ENCODE peak calls at places on chromosomes 6 and 20, in nine cellular contexts. V is stomach, Z is lower lobe of right lung, G is K562, H is fibroblast of lung, E is testis, T is right cardiac atrium, J is heart right ventricle, C is left lung. Q is an unnamed sample. For H3K4me1, the result is how much of the 10 kb centered on the place peaks cover.

GRCh38 chr20:58231678-58232077 is 3.2 kb upstream of the ANKRD60 start:
- DNase-seq in C (no peak), T (no peak), Z (no peak), E (no peak), H (peak), V (no peak), G (no peak), J (no peak), Q (no peak)

GRCh38 chr6:11609324-11610071 is 71.9 kb downstream of the TMEM170B start:
- DNase-seq in C (no peak), E (no peak), J (peak), H (peak), Z (peak), V (no peak), G (no peak), T (peak), Q (no peak)

GRCh38 chr6:52221302-52221701 is 23.0 kb downstream of the IL17F start:
- DNase-seq in H (no peak), T (no peak), V (no peak), Z (no peak), J (no peak), G (no peak), E (no peak), C (no peak), Q (no peak)

GRCh38 chr20:51570755-51571469 is 28.4 kb upstream of the NFATC2 start:
- DNase-seq in V (no peak), T (peak), H (peak), E (peak), J (peak), G (no peak), C (no peak), Z (no peak), Q (no peak)

GRCh38 chr6:24972551-24972950 is 36.8 kb upstream of the RIPOR2 start:
- DNase-seq in V (no peak), G (no peak), C (no peak), H (no peak), Z (no peak), J (no peak), E (no peak), T (no peak), Q (no peak)

GRCh38 chr6:13924146-13924948 is 405 bp upstream of the RNF182 start:
- DNase-seq in C (peak), H (peak), Z (peak), J (peak), G (peak), E (peak), T (peak), V (peak), Q (no peak)

GRCh38 chr20:41081276-41081814 is 52.7 kb downstream of the TOP1 start:
- DNase-seq in E (no peak), V (no peak), Z (no peak), C (no peak), J (no peak), G (no peak), H (peak), T (no peak), Q (no peak)

GRCh38 chr6:19812512-19813119 is 24.6 kb upstream of the ID4 start:
- DNase-seq in T (no peak), C (no peak), E (no peak), G (peak), J (no peak), Z (no peak), V (no peak), H (peak), Q (no peak)

GRCh38 chr20:2338702-2339101 is 42.0 kb upstream of the TGM6 start:
- DNase-seq in G (no peak), T (no peak), V (no peak), J (no peak), H (no peak), E (no peak), Z (no peak), C (no peak), Q (no peak)

GRCh38 chr20:53582574-53583351 is 10.9 kb downstream of the ZNF217 start:
- DNase-seq in C (no peak), Z (no peak), V (peak), J (no peak), G (no peak), E (no peak), T (peak), H (peak), Q (peak)

GRCh38 chr6:10541591-10541990 is 20.4 kb downstream of the GCNT2 start:
- DNase-seq in J (no peak), T (no peak), E (no peak), H (no peak), G (no peak), C (no peak), Z (no peak), V (no peak), Q (no peak)

GRCh38 chr6:54053893-54054391 is 57.3 kb upstream of the MLIP start:
- DNase-seq in T (no peak), J (peak), G (no peak), V (no peak), Z (no peak), H (peak), C (no peak), E (peak), Q (no peak)

GRCh38 chr6:112475083-112475482 is 128.0 kb downstream of the RFPL4B start:
- DNase-seq in Z (no peak), H (peak), E (no peak), G (no peak), T (no peak), C (no peak), V (no peak), J (no peak), Q (no peak)

GRCh38 chr6:130959938-130960337 is 103.1 kb downstream of the EPB41L2 start:
- DNase-seq in E (no peak), H (peak), G (no peak), V (no peak), T (no peak), J (no peak), C (no peak), Z (no peak), Q (no peak)

GRCh38 chr20:58565461-58566175 is 50.4 kb upstream of the APCDD1L start:
- DNase-seq in Z (no peak), J (no peak), T (no peak), G (no peak), E (no peak), H (no peak), C (no peak), V (no peak), Q (no peak)

GRCh38 chr6:154460306-154461071 is 50.0 kb downstream of the CNKSR3 start:
- DNase-seq in G (no peak), Z (no peak), C (no peak), H (peak), E (no peak), V (no peak), T (no peak), J (no peak), Q (no peak)

GRCh38 chr6:4320860-4321259 is 185.5 kb upstream of the ECI2 start:
- DNase-seq in J (no peak), H (peak), Z (no peak), C (no peak), E (no peak), G (no peak), T (no peak), V (no peak), Q (no peak)

GRCh38 chr6:36120979-36121706 is 9.2 kb upstream of the MAPK13 start:
- DNase-seq in E (no peak), V (peak), H (peak), T (peak), J (no peak), C (peak), Z (peak), G (peak), Q (peak)

GRCh38 chr6:73854998-73855718 is 159.2 kb downstream of the CD109 start:
- DNase-seq in E (peak), H (peak), G (peak), T (no peak), J (peak), V (no peak), C (no peak), Z (no peak), Q (no peak)

GRCh38 chr6:93017213-93017612 is 402.1 kb downstream of the EPHA7 start:
- DNase-seq in C (no peak), V (no peak), T (no peak), H (peak), G (no peak), J (no peak), Z (no peak), E (peak), Q (no peak)

GRCh38 chr6:32190054-32190945 is at the start of gene PBX2:
- DNase-seq in V (peak), Z (peak), E (peak), J (peak), C (peak), H (peak), G (peak), T (peak), Q (peak)

GRCh38 chr6:118996289-118996820 is 61.4 kb upstream of the MCM9 start:
- DNase-seq in E (no peak), V (no peak), J (no peak), G (no peak), T (no peak), Z (no peak), H (no peak), C (no peak), Q (no peak)

GRCh38 chr20:63333241-63333836 is 27.8 kb downstream of the CHRNA4 start:
- DNase-seq in H (no peak), V (no peak), Z (no peak), G (no peak), E (no peak), J (no peak), T (peak), C (peak), Q (no peak)

GRCh38 chr6:44058617-44059358 is 68.5 kb downstream of the MRPL14 start:
- DNase-seq in C (peak), H (peak), Z (peak), T (peak), E (peak), V (peak), J (peak), G (peak), Q (no peak)

GRCh38 chr6:101626264-101626663 is 232.8 kb downstream of the GRIK2 start:
- DNase-seq in Z (no peak), C (peak), H (no peak), T (no peak), J (no peak), G (no peak), E (no peak), V (no peak), Q (no peak)

GRCh38 chr20:15597306-15597705 is 975.9 kb downstream of the KIF16B start:
- DNase-seq in C (no peak), Z (no peak), H (no peak), T (no peak), G (no peak), V (no peak), J (no peak), E (no peak), Q (no peak)

GRCh38 chr20:5991623-5992441 is 41.4 kb downstream of the MCM8 start:
- DNase-seq in V (no peak), Z (no peak), J (no peak), G (no peak), H (no peak), E (no peak), C (no peak), T (no peak), Q (no peak)

GRCh38 chr6:16136536-16137450 is 7.9 kb downstream of the MYLIP start:
- DNase-seq in H (peak), E (no peak), J (no peak), Z (no peak), T (no peak), G (no peak), V (peak), C (no peak), Q (peak)

GRCh38 chr20:34269996-34270627 is 28.9 kb downstream of the ASIP start:
- DNase-seq in Z (no peak), J (no peak), G (no peak), C (no peak), V (no peak), E (peak), T (no peak), H (peak), Q (no peak)

GRCh38 chr6:37389857-37390256 is 36.1 kb downstream of the RNF8 start:
- DNase-seq in J (no peak), Z (no peak), G (no peak), V (no peak), T (no peak), H (no peak), E (no peak), C (no peak), Q (no peak)

GRCh38 chr6:88538849-88539571 is 372.9 kb upstream of the CNR1 start:
- DNase-seq in J (no peak), C (no peak), V (no peak), E (no peak), G (no peak), H (no peak), T (no peak), Z (no peak), Q (no peak)

GRCh38 chr6:135438907-135439535 is 58.5 kb downstream of the AHI1 start:
- DNase-seq in C (no peak), G (peak), H (peak), E (no peak), T (no peak), Z (no peak), J (no peak), V (no peak), Q (no peak)

GRCh38 chr6:25035451-25036435 is 100.0 kb upstream of the RIPOR2 start:
- DNase-seq in C (no peak), E (no peak), G (no peak), V (no peak), H (no peak), Z (no peak), T (no peak), J (no peak), Q (no peak)

GRCh38 chr6:165883851-165884640 is 221.0 kb upstream of the PDE10A start:
- DNase-seq in C (no peak), T (no peak), H (no peak), G (no peak), E (no peak), V (no peak), J (no peak), Z (no peak), Q (no peak)

GRCh38 chr20:63699466-63700198 is 3.2 kb downstream of the TNFRSF6B start:
- DNase-seq in H (no peak), J (peak), E (no peak), G (no peak), V (no peak), Z (peak), T (peak), C (peak), Q (no peak)

GRCh38 chr6:77097940-77098339 is 365.4 kb downstream of the HTR1B start:
- DNase-seq in E (no peak), T (no peak), C (no peak), Z (no peak), J (no peak), G (no peak), H (no peak), V (no peak), Q (no peak)

GRCh38 chr6:77092971-77093370 is 370.3 kb downstream of the HTR1B start:
- DNase-seq in H (peak), T (no peak), J (no peak), G (no peak), V (no peak), C (no peak), E (no peak), Z (no peak), Q (no peak)

GRCh38 chr6:77094821-77095220 is 368.5 kb downstream of the HTR1B start:
- DNase-seq in J (no peak), T (no peak), H (no peak), E (no peak), Z (no peak), G (no peak), C (no peak), V (no peak), Q (no peak)

DNA sequence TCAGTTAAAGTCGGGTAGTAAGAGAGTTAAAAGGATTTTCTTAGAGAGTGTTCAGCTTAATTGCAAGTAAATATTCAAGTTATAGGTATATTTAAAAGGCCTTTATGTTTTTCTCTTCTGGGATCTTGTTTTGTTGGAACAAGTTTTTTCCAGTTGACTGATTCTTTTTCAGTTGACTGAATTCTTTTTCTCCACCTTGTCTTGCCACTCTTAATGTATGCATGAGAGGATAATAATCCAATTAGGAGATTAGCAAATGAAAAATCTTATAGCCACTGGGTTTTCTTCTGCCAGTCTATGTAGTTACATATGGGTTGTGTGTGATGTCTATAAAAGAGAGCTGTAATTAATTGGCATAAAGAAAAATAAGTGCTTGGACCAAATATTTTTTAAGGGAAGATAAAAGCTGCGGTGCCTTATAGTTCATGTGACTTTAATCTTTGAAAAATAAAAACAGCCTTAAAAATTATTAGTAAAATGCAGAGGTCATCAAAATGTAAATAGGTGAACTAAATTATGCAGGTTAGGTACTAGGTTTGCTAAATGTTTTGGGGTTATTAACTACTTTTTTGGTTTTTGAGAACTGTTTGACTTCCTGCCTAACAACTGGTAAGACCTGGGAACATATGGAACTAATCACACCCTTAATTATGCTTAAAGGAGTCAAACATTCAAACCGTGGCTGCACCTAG is 367.2 kb downstream of the HTR1B start:
- DNase-seq in Z (no peak), E (no peak), T (no peak), J (no peak), C (no peak), G (no peak), H (no peak), V (no peak), Q (no peak)
- H3K4me1 ChIP-seq in Z (under half), E (under half), T (under half), J (under half), C (under half), G (under half), H (under half), V (under half), Q (under half)

GRCh38 chr20:47466704-47467459 is 34.8 kb upstream of the NCOA3 start:
- DNase-seq in T (no peak), Z (no peak), E (no peak), G (no peak), C (no peak), J (no peak), V (no peak), H (no peak), Q (no peak)
- H3K4me1 ChIP-seq in T (under half), Z (under half), E (under half), G (under half), C (under half), J (under half), V (under half), H (under half), Q (under half)

DNA sequence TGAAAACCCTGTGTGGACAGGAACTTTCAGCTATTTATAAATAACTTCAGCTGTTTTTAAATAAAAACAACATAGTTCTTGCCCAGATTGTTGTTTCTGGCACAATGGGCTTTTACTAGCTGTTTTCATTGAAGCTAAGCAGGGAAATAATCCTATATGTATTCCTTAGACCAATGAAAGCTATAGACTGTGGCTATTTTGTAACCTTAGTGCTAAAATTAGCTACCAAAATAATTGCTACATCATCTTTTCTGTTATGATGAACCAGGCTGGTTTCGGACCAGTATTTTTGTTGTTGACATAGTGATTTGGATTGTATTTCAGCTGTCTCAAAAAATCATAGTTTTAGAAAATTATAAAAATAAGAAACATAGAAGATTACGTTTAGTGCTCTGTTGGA is 13.7 kb downstream of the PHF3 start:
- DNase-seq in C (no peak), J (no peak), G (no peak), H (peak), T (no peak), E (no peak), V (no peak), Z (no peak), Q (no peak)
- H3K4me1 ChIP-seq in C (under half), J (under half), G (under half), H (under half), T (under half), E (under half), V (under half), Z (under half), Q (half or more)

GRCh38 chr20:36854343-36855240 is 21.3 kb upstream of the TLDC2 start:
- DNase-seq in E (no peak), T (peak), Z (no peak), C (no peak), H (no peak), J (peak), V (no peak), G (peak), Q (no peak)
- H3K4me1 ChIP-seq in E (half or more), T (under half), Z (half or more), C (under half), H (half or more), J (under half), V (half or more), G (under half), Q (under half)

DNA sequence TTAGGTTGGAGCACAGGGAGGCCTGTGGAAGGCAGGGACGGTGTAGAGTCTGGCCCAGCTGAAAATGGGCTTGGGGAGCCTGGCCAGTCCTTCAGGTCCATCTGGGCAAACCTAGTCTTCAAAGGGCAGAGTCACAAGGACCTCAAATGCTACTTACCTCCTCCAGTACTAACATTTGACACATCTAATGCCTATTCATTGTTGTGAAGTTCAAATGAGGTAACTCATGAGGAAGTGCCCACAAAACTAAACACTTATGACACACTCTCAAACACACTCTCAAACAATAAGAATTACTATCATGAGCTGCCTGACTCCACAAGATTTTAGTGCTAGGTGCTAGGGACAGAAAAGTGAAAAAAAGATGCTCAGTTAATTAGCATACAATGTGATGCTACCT is 27.1 kb downstream of the DAAM2 start:
- DNase-seq in H (no peak), V (no peak), G (no peak), T (no peak), Z (no peak), E (no peak), J (no peak), C (no peak), Q (no peak)
- H3K4me1 ChIP-seq in H (under half), V (under half), G (under half), T (under half), Z (under half), E (under half), J (under half), C (under half), Q (under half)

GRCh38 chr6:156795825-156796224 is 18.6 kb downstream of the ARID1B start:
- DNase-seq in T (no peak), C (no peak), V (no peak), H (no peak), Z (no peak), G (no peak), E (peak), J (no peak), Q (no peak)
- H3K4me1 ChIP-seq in T (under half), C (under half), V (under half), H (under half), Z (half or more), G (under half), E (under half), J (under half), Q (half or more)

GRCh38 chr6:2962636-2963035 is 8.7 kb downstream of the SERPINB6 start:
- DNase-seq in E (no peak), J (no peak), H (no peak), V (no peak), Z (no peak), C (no peak), G (no peak), T (no peak), Q (no peak)

GRCh38 chr6:2961971-2962370 is 9.4 kb downstream of the SERPINB6 start:
- DNase-seq in C (peak), J (no peak), T (no peak), H (no peak), Z (peak), G (peak), E (no peak), V (peak), Q (no peak)

GRCh38 chr6:2959909-2960719 is 11.3 kb downstream of the SERPINB6 start:
- DNase-seq in G (no peak), C (no peak), Z (no peak), H (peak), E (no peak), T (no peak), J (no peak), V (no peak), Q (no peak)

GRCh38 chr6:2960935-2961334 is 10.4 kb downstream of the SERPINB6 start:
- DNase-seq in C (no peak), E (peak), Z (no peak), H (no peak), J (no peak), V (no peak), G (no peak), T (no peak), Q (no peak)

GRCh38 chr6:2961491-2961890 is 9.9 kb downstream of the SERPINB6 start:
- DNase-seq in V (no peak), H (no peak), G (no peak), J (no peak), C (no peak), E (peak), T (no peak), Z (no peak), Q (no peak)
- H3K4me1 ChIP-seq in V (half or more), H (under half), G (under half), J (under half), C (under half), E (under half), T (under half), Z (half or more), Q (under half)

GRCh38 chr6:34226066-34226465 is 10.6 kb upstream of the HMGA1 start:
- DNase-seq in C (no peak), G (no peak), V (no peak), T (no peak), H (no peak), J (no peak), Z (no peak), E (no peak), Q (no peak)
- H3K4me1 ChIP-seq in C (under half), G (under half), V (under half), T (under half), H (under half), J (under half), Z (under half), E (under half), Q (under half)

Q was measured in CD8-positive, alpha-beta memory T cell.